ENCODE peak calls at places on chromosomes 4 and X, in seven cellular contexts. N is adipocyte, L is pancreas, W is tibial artery, H is AG04450, G is Caco-2, P is kidney epithelial cell. X is an unnamed sample. For H3K27me3, the result is how much of the 10 kb centered on the place peaks cover.

GRCh38 chr4:13642163-13642562 is 14.6 kb upstream of the BOD1L1 start:
- DNase-seq in N (peak), L (no peak), W (no peak), H (no peak), G (no peak), P (no peak), X (no peak)

GRCh38 chr4:100165809-100166208 is 24.5 kb downstream of the DDIT4L start:
- DNase-seq in N (peak), L (no peak), W (no peak), H (no peak), G (no peak), P (no peak), X (no peak)

GRCh38 chr4:95833652-95834276 is 6.1 kb upstream of the PDHA2 start:
- DNase-seq in N (peak), L (no peak), W (no peak), H (no peak), G (no peak), P (no peak), X (no peak)

GRCh38 chr4:26434030-26434639 is 56.1 kb downstream of the CCKAR start:
- DNase-seq in N (peak), L (no peak), W (no peak), H (no peak), G (no peak), P (no peak), X (no peak)

GRCh38 chr4:86497980-86498379 is 96.1 kb upstream of the PTPN13 start:
- DNase-seq in N (no peak), L (no peak), W (no peak), H (no peak), G (no peak), P (no peak), X (peak)

GRCh38 chr4:15006416-15007024 is 4.2 kb downstream of the CPEB2 start:
- DNase-seq in N (peak), L (no peak), W (no peak), H (no peak), G (no peak), P (no peak), X (no peak)

GRCh38 chrX:78517124-78517523 is 142.0 kb downstream of the RTL3 start:
- DNase-seq in N (no peak), L (no peak), W (no peak), H (no peak), G (no peak), P (no peak), X (peak)

GRCh38 chr4:8675383-8675782 is 82.8 kb downstream of the CPZ start:
- DNase-seq in N (peak), L (no peak), W (no peak), H (no peak), G (peak), P (no peak), X (peak)

GRCh38 chr4:141473952-141474351 is 162.4 kb upstream of the IL15 start:
- DNase-seq in N (peak), L (no peak), W (no peak), H (no peak), G (no peak), P (no peak), X (no peak)

GRCh38 chrX:107672955-107673378 is 44.7 kb downstream of the PRPS1 start:
- DNase-seq in N (peak), L (peak), W (peak), H (no peak), G (peak), P (no peak), X (no peak)

GRCh38 chr4:148239406-148239805 is 202.8 kb downstream of the NR3C2 start:
- DNase-seq in N (no peak), L (no peak), W (no peak), H (no peak), G (no peak), P (no peak), X (no peak)

GRCh38 chr4:1058198-1058996 is 47.0 kb downstream of the FGFRL1 start:
- DNase-seq in N (no peak), L (no peak), W (no peak), H (no peak), G (no peak), P (no peak), X (no peak)
- H3K27me3 ChIP-seq in N (under half), L (under half), W (half or more), H (half or more), G (under half), P (half or more), X (under half)

DNA sequence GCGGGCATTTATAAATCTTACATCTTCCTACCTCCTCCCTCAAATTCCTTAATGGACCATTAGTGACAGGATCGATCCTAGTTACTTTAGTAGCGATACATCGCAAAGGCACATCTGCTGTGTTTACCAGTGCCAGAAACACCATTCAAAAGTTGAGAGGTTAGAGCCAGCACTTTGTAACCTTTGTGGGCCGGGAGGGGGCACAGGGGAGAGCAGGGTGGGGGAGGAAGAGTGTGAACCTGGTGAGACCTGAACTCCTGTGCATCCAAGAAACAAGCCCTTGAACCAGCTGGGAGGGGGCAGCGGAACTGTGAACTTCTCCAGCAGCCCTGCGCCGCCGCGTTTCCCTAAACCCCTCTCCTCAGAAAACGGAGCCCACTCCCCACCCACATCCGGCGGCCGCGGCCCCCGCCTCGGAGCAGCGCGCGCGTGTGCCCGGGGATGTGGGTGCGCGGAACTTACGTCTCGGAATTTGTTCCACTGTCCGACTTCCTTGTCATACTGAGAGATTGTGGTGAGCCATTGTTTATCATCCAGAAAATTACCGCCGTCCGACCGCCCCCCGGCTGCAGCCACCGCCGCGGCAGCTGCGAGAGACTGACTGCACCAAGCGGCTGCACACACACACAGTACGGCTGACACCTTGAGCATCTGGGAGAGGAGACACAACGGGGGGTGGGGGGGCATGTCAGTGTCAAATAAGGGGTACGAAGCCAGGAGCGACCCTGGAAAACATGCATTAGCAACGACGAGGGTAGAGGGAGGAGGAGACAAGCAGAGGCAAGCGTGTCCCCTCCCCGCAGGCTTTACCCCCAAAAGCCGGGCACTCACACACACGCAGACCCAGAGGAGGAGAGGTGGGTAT is 539 bp downstream of the SPOCK3 start:
- DNase-seq in N (peak), L (no peak), W (no peak), H (no peak), G (no peak), P (no peak), X (no peak)
- H3K27me3 ChIP-seq in N (under half), L (under half), W (under half), H (under half), G (under half), P (under half), X (under half)

DNA sequence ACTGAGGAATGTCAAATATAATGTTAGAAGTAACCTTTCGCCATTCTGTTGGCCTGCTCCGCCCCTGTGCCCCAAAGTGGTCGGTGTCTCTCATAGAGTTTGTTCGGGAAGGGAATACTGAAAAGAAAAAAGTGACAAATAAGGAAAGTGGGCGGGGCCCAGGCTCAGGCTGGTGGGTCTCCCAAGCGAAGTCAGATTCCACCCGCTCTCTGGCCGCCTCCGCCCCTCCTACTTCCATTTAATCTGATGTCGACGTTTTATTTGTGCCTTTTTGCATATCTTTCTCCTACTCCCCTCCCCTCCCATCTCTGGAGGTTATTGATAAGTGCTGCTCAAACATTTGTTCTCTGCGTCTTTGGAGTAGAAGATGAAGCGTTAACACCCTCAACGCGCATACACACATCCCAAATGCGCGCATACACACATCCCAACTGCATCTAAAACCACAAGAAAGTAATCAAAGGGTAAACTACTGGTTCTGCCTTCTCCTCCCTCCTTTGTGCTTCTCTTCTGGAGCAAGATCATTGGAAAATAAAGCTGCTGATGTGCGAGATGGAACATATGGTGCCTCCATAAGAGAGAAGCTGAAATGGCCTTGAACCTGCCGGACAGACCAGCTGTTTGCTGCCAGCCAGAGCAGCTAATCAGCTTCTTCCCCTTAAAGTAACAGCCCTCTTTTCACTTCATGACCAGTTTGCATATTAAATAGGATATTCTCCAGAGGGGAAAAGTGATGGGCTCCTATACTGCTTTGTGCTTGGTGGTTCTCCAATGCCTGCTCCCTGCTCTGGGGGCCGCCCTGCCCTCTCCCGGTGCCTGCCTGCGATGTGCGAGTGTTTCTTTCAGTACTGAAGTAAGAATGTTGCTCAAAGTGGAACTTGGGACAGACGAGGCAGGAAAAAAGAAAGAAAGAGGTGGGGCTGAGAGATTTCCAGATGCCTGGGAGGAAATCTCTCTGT is 3.1 kb downstream of the MAMLD1 start:
- DNase-seq in N (peak), L (peak), W (peak), H (no peak), G (no peak), P (no peak), X (peak)
- H3K27me3 ChIP-seq in N (under half), L (under half), W (under half), H (under half), G (under half), P (under half), X (under half)

GRCh38 chr4:84495448-84496221 is 3.5 kb downstream of the NKX6-1 start:
- DNase-seq in N (no peak), L (no peak), W (no peak), H (no peak), G (no peak), P (no peak), X (no peak)

GRCh38 chr4:84497835-84498202 is 1.3 kb downstream of the NKX6-1 start:
- DNase-seq in N (no peak), L (peak), W (no peak), H (no peak), G (no peak), P (no peak), X (no peak)

GRCh38 chr4:84497220-84497834 is 1.8 kb downstream of the NKX6-1 start:
- DNase-seq in N (peak), L (peak), W (no peak), H (no peak), G (no peak), P (no peak), X (no peak)

GRCh38 chr4:84498203-84499026 is 677 bp downstream of the NKX6-1 start:
- DNase-seq in N (peak), L (peak), W (no peak), H (no peak), G (no peak), P (no peak), X (peak)

DNA sequence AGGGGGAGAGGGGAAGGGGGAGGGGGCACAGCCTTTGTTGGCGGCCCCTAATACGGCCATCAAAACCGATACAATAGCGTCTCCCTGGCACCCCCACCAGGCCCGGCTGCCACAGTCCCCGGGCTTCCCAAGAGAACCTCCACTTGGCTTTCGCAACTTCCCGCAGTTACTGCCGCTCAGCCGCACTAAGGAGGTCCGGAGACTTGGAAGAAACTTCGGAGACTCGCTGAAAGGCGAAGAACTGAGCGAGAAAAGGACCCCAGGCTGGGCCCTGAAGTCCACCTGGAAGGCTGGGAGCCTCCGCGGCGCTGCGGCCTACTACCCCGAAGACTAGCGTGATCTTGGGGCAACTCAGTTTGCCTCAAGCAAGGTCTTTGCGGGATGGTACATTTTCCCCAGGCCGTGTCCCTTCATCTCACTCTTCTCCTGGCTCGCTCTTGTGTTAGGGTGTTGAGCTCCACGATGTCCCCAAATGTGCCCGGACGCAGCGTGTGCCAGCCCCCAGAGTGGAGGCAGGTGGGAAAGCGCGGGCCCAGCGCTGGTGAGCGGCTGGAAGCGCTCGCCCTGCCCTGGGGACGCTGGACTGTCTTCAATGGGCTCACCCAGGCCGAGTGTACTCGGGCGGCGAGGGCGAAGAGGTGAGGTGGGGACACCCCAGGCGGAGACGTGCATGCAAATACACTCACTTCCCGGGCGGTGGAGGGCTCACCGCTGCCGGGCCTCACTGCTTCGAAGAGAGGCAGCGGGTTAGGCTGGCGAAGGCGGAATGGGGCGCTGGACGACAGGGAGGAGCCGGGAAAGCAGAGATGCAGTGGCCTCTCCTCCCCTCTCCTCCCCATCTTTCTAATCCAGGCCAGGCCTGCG is 2.5 kb downstream of the NKX6-1 start:
- DNase-seq in N (no peak), L (no peak), W (no peak), H (no peak), G (no peak), P (no peak), X (no peak)
- H3K27me3 ChIP-seq in N (half or more), L (under half), W (half or more), H (half or more), G (under half), P (half or more), X (half or more)

DNA sequence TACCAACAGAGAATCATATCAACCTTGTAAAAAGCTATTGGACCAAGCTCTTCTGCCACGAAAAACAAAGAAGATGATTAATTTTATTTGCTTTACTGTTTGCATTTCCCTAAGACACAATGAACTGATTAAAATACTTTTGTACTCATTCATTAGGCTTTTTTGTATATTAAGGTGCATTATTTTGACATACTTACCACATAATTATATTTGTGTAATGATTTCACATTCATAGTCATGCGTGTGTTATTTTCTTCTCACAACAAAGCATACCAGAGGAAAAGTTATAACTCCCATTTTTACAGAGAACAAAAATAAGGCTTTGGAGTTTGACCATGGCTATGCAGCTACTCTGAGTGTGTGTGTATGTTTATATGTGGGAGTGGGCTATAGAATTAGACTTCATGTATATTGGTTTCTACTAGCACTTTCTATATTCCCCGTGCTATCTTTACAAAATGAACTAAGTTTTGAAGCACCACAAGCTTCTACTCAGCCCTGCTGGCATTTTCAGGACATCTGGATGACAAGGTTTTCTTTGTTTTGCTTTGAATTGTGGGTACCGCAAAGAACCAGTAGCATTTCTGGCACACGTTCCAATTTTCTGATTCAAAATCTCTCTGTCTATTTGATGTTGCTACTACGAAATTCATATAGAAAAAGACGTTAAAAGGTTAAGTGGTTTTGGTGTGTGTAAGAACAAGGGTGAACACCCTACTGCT is 10.9 kb upstream of the FGF5 start:
- DNase-seq in N (peak), L (no peak), W (no peak), H (no peak), G (no peak), P (no peak), X (no peak)
- H3K27me3 ChIP-seq in N (under half), L (under half), W (under half), H (under half), G (under half), P (under half), X (under half)

GRCh38 chr4:163344147-163345050 is 707 bp downstream of the NPY5R start:
- DNase-seq in N (peak), L (peak), W (no peak), H (no peak), G (no peak), P (no peak), X (no peak)

GRCh38 chr4:163343604-163344146 is at the start of gene NPY5R:
- DNase-seq in N (no peak), L (peak), W (no peak), H (no peak), G (no peak), P (no peak), X (no peak)
- H3K27me3 ChIP-seq in N (under half), L (under half), W (under half), H (under half), G (under half), P (under half), X (under half)

GRCh38 chrX:54413753-54414152 is 26.5 kb upstream of the TSR2 start:
- DNase-seq in N (peak), L (no peak), W (no peak), H (no peak), G (no peak), P (no peak), X (no peak)
- H3K27me3 ChIP-seq in N (under half), L (under half), W (under half), H (under half), G (under half), P (under half), X (under half)